ENCODE peak calls at places on chromosomes 4 and X, in six cellular contexts. W is activated naive CD4-positive, alpha-beta T cell treated with anti-CD3 and anti-CD28 coated beads, Interleukin-2, amount 50 U/mL, for 72 hours; Z is activated CD8-positive, alpha-beta memory T cell treated with anti-CD3 and anti-CD28 coated beads for 4 hours; L is lower leg skin; U is left ventricle myocardium superior; V is LHCN-M2. G is an unnamed sample.
A peak's percentile ranks its signal among the peaks of the same experiment; 100 is the strongest.

GRCh38 chr4:56048621-56049427 is 100.1 kb downstream of the CEP135 start:
- DNase-seq in W (peak; percentile 69), Z (no peak), L (no peak), U (peak; percentile 61), V (peak; percentile 48), G (no peak)

GRCh38 chr4:168765726-168766125 is 244.3 kb downstream of the CBR4 start:
- DNase-seq in W (no peak), Z (no peak), L (no peak), U (peak; percentile 42), V (peak; percentile 63), G (no peak)

GRCh38 chrX:30635630-30636029 is 17.6 kb upstream of the GK start:
- DNase-seq in W (no peak), Z (no peak), L (no peak), U (no peak), V (no peak), G (no peak)

GRCh38 chrX:120840826-120841225 is 34.8 kb downstream of the CT47B1 start:
- DNase-seq in W (no peak), Z (no peak), L (no peak), U (no peak), V (peak; percentile 3), G (peak; percentile 33)

GRCh38 chrX:135481696-135482179 is 38.7 kb upstream of the INTS6L start:
- DNase-seq in W (no peak), Z (no peak), L (no peak), U (no peak), V (no peak), G (no peak)

GRCh38 chr4:98838977-98839618 is 89.8 kb downstream of the EIF4E start:
- DNase-seq in W (no peak), Z (no peak), L (no peak), U (no peak), V (peak; percentile 23), G (no peak)

GRCh38 chrX:17007134-17007768 is 60.8 kb downstream of the REPS2 start:
- DNase-seq in W (no peak), Z (no peak), L (no peak), U (no peak), V (peak; percentile 46), G (no peak)

GRCh38 chr4:185115827-185116232 is 27.2 kb upstream of the SLC25A4 start:
- DNase-seq in W (no peak), Z (no peak), L (no peak), U (peak; percentile 81), V (peak; percentile 73), G (no peak)

GRCh38 chr4:151195801-151196200 is 81.2 kb upstream of the PRSS48 start:
- DNase-seq in W (no peak), Z (no peak), L (no peak), U (no peak), V (peak; percentile 44), G (peak; percentile 93)

GRCh38 chr4:22625301-22625700 is 67.4 kb upstream of the GBA3 start:
- DNase-seq in W (no peak), Z (no peak), L (no peak), U (no peak), V (no peak), G (no peak)

G was measured in foreskin keratinocyte.